ENCODE peak calls at places on chromosomes 1 and 21, in four cellular contexts. One of them, this sample, is unnamed.

GRCh38 chr1:213135572-213135971 is 84.5 kb downstream of the RPS6KC1 start:
- DNase-seq in Peyer's patch: no peak
- DNase-seq in ovary: no peak
- DNase-seq in CD4-positive, alpha-beta T cell: no peak
- DNase-seq in this sample: no peak

GRCh38 chr1:167913895-167914502 is at the start of gene ADCY10:
- DNase-seq in ovary: no peak
- DNase-seq in CD4-positive, alpha-beta T cell: no peak
- DNase-seq in Peyer's patch: no peak
- DNase-seq in this sample: no peak

GRCh38 chr1:235415008-235415904 is 48.0 kb downstream of the TBCE start:
- DNase-seq in CD4-positive, alpha-beta T cell: peak
- DNase-seq in ovary: peak
- DNase-seq in Peyer's patch: peak
- DNase-seq in this sample: peak

GRCh38 chr1:36750706-36751105 is 268.0 kb upstream of the CSF3R start:
- DNase-seq in ovary: no peak
- DNase-seq in Peyer's patch: no peak
- DNase-seq in CD4-positive, alpha-beta T cell: no peak
- DNase-seq in this sample: no peak

GRCh38 chr21:27104749-27105439 is 138.0 kb upstream of the ADAMTS5 start:
- DNase-seq in CD4-positive, alpha-beta T cell: no peak
- DNase-seq in Peyer's patch: no peak
- DNase-seq in ovary: no peak
- DNase-seq in this sample: no peak

GRCh38 chr1:179142889-179143299 is 61.0 kb downstream of the TOR3A start:
- DNase-seq in CD4-positive, alpha-beta T cell: no peak
- DNase-seq in ovary: no peak
- DNase-seq in Peyer's patch: no peak
- DNase-seq in this sample: no peak

GRCh38 chr1:186208405-186209129 is 166.5 kb downstream of the TPR start:
- DNase-seq in ovary: no peak
- DNase-seq in Peyer's patch: no peak
- DNase-seq in CD4-positive, alpha-beta T cell: no peak
- DNase-seq in this sample: no peak

GRCh38 chr1:155175281-155175926 is 1.8 kb downstream of the TRIM46 start:
- DNase-seq in ovary: peak
- DNase-seq in CD4-positive, alpha-beta T cell: no peak
- DNase-seq in Peyer's patch: peak
- DNase-seq in this sample: peak

GRCh38 chr1:162633327-162633762 is 1.1 kb downstream of the DDR2 start:
- DNase-seq in CD4-positive, alpha-beta T cell: no peak
- DNase-seq in ovary: no peak
- DNase-seq in Peyer's patch: no peak
- DNase-seq in this sample: no peak

GRCh38 chr1:162937721-162938395 is 76.9 kb upstream of the CCDC190 start:
- DNase-seq in Peyer's patch: no peak
- DNase-seq in CD4-positive, alpha-beta T cell: no peak
- DNase-seq in ovary: no peak
- DNase-seq in this sample: no peak

GRCh38 chr1:223717695-223718363 is 5.5 kb downstream of the CAPN2 start:
- DNase-seq in Peyer's patch: no peak
- DNase-seq in CD4-positive, alpha-beta T cell: no peak
- DNase-seq in ovary: no peak
- DNase-seq in this sample: no peak
- TF ChIP-seq CTCF in Peyer's patch: no peak
- TF ChIP-seq CTCF in CD4-positive, alpha-beta T cell: no peak
- TF ChIP-seq CTCF in ovary: no peak
- TF ChIP-seq CTCF in this sample: no peak

GRCh38 chr1:81305997-81306452 is 494.7 kb upstream of the ADGRL2 start:
- DNase-seq in Peyer's patch: no peak
- DNase-seq in CD4-positive, alpha-beta T cell: no peak
- DNase-seq in ovary: peak
- DNase-seq in this sample: no peak
- TF ChIP-seq CTCF in Peyer's patch: no peak
- TF ChIP-seq CTCF in CD4-positive, alpha-beta T cell: no peak
- TF ChIP-seq CTCF in ovary: no peak
- TF ChIP-seq CTCF in this sample: no peak

DNA sequence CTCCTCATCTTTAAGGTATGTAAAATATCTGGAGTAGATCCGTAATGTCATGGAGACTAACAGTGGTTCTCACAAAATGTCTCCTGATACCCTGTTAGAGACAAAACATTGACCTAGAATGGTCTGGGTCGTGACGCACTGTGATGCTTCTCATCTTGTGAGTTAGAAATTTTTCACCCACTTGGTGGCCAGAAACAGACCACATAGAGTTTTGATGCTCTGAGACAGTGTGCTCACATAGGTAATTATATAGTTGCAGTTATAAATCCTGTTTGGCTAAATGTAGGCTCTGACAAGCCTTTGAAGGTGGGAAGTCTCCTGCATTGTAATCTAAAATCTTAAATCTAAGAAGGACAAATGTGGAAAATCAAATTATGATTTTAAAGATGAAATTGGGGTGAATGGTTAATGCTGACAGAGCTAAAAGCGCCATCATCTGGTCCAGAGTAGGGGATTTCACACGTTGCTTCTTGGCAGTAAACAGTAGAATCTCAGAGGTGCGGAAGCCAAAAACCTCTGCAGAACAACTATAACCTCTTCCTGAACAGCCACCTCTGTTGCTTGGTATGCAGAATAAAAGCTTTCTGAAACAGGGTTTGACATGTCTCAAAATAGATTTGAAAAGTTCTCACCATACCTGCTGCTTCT is 17.0 kb downstream of the RPAP2 start:
- DNase-seq in CD4-positive, alpha-beta T cell: peak
- DNase-seq in ovary: no peak
- DNase-seq in Peyer's patch: peak
- DNase-seq in this sample: no peak
- TF ChIP-seq CTCF in CD4-positive, alpha-beta T cell: no peak
- TF ChIP-seq CTCF in ovary: no peak
- TF ChIP-seq CTCF in Peyer's patch: no peak
- TF ChIP-seq CTCF in this sample: no peak

GRCh38 chr1:119647734-119648619 is at the start of gene ZNF697:
- DNase-seq in CD4-positive, alpha-beta T cell: no peak
- DNase-seq in Peyer's patch: peak
- DNase-seq in ovary: peak
- DNase-seq in this sample: peak
- TF ChIP-seq CTCF in CD4-positive, alpha-beta T cell: no peak
- TF ChIP-seq CTCF in Peyer's patch: no peak
- TF ChIP-seq CTCF in ovary: no peak
- TF ChIP-seq CTCF in this sample: peak

DNA sequence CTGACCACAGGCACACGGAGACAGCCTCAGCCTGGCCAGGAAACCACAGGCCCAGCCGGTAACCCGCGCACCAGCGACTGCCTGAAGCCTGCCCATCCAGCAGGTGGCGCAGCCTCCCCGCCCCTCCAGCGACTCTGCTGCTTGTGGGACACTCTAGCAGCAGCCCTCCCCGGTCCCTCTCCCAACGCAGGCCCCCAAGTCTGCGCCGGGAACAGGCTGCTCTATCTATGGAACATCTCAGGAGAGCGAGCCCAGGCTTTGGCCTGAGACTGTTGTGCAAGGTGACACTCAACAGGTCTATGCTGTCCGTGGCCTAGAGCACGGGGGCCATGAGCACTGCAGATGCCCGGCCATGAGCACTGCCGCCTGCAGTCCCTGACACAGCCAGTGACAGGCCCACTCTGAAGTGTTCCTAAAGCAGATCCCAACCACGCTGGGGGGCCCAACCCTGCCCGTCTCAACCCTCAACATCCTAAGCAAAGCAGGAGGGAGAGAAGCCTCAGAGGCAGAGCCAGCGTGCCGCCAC is 28.4 kb downstream of the WDR4 start:
- DNase-seq in Peyer's patch: peak
- DNase-seq in CD4-positive, alpha-beta T cell: peak
- DNase-seq in ovary: no peak
- DNase-seq in this sample: no peak
- TF ChIP-seq CTCF in Peyer's patch: peak
- TF ChIP-seq CTCF in CD4-positive, alpha-beta T cell: peak
- TF ChIP-seq CTCF in ovary: no peak
- TF ChIP-seq CTCF in this sample: peak

GRCh38 chr1:54754045-54754444 is 10.3 kb downstream of the PARS2 start:
- DNase-seq in CD4-positive, alpha-beta T cell: no peak
- DNase-seq in Peyer's patch: no peak
- DNase-seq in ovary: no peak
- DNase-seq in this sample: no peak

GRCh38 chr1:54758678-54759348 is 5.5 kb downstream of the PARS2 start:
- DNase-seq in Peyer's patch: no peak
- DNase-seq in CD4-positive, alpha-beta T cell: no peak
- DNase-seq in ovary: no peak
- DNase-seq in this sample: no peak

GRCh38 chr1:54754486-54755285 is 9.6 kb downstream of the PARS2 start:
- DNase-seq in ovary: no peak
- DNase-seq in Peyer's patch: no peak
- DNase-seq in CD4-positive, alpha-beta T cell: no peak
- DNase-seq in this sample: peak

GRCh38 chr1:54763814-54764131 is 550 bp downstream of the PARS2 start:
- DNase-seq in ovary: no peak
- DNase-seq in Peyer's patch: no peak
- DNase-seq in CD4-positive, alpha-beta T cell: no peak
- DNase-seq in this sample: no peak

DNA sequence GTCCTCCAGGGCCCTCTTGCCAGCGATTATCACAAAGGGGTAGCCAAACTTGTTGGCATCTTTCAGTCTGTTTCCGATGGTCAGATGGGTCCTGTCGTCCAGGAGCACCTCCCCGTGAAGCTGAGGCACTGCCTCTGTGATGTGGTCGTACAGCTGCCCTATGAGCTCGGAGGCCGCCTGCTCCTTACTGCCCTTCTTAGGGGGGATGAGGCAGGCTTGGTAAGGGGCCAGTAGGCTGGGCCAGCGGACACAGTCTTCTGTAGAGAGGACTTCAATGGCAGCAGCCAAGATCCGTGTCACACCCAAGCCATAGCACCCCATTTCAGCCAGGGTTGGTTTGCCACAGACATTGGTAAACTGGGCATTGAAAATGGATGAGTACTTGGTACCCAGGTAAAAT is 6.5 kb downstream of the PARS2 start:
- DNase-seq in CD4-positive, alpha-beta T cell: no peak
- DNase-seq in Peyer's patch: no peak
- DNase-seq in ovary: no peak
- DNase-seq in this sample: no peak
- TF ChIP-seq CTCF in CD4-positive, alpha-beta T cell: no peak
- TF ChIP-seq CTCF in Peyer's patch: no peak
- TF ChIP-seq CTCF in ovary: no peak
- TF ChIP-seq CTCF in this sample: no peak

This sample was measured in glutamatergic neuron.